ENCODE peak calls at places on chromosomes 1 and 21, in ten cellular contexts. One of them, this sample, is unnamed.

GRCh38 chr1:226411619-226412018 is 3.7 kb upstream of the PARP1 start:
- DNase-seq in uterus: no peak
- DNase-seq in endothelial cell of umbilical vein: no peak
- DNase-seq in IMR-90: no peak
- DNase-seq in mucosa of descending colon: no peak
- DNase-seq in mammary epithelial cell: no peak
- DNase-seq in foreskin fibroblast: no peak
- DNase-seq in tibial artery: peak
- DNase-seq in OCI-LY7: no peak
- DNase-seq in lung: no peak
- DNase-seq in this sample: no peak

GRCh38 chr1:154866995-154867795 is 2.9 kb downstream of the KCNN3 start:
- DNase-seq in mucosa of descending colon: no peak
- DNase-seq in tibial artery: no peak
- DNase-seq in lung: no peak
- DNase-seq in foreskin fibroblast: peak
- DNase-seq in uterus: peak
- DNase-seq in endothelial cell of umbilical vein: peak
- DNase-seq in mammary epithelial cell: no peak
- DNase-seq in IMR-90: peak
- DNase-seq in OCI-LY7: peak
- DNase-seq in this sample: peak

GRCh38 chr1:109472779-109473178 is 6.4 kb downstream of the SYPL2 start:
- DNase-seq in foreskin fibroblast: no peak
- DNase-seq in uterus: no peak
- DNase-seq in mammary epithelial cell: no peak
- DNase-seq in OCI-LY7: no peak
- DNase-seq in IMR-90: no peak
- DNase-seq in tibial artery: no peak
- DNase-seq in mucosa of descending colon: no peak
- DNase-seq in lung: no peak
- DNase-seq in endothelial cell of umbilical vein: no peak
- DNase-seq in this sample: no peak

GRCh38 chr21:14842641-14843040 is 222.2 kb downstream of the NRIP1 start:
- DNase-seq in endothelial cell of umbilical vein: no peak
- DNase-seq in tibial artery: no peak
- DNase-seq in lung: no peak
- DNase-seq in uterus: no peak
- DNase-seq in mammary epithelial cell: no peak
- DNase-seq in IMR-90: no peak
- DNase-seq in foreskin fibroblast: no peak
- DNase-seq in mucosa of descending colon: no peak
- DNase-seq in OCI-LY7: no peak
- DNase-seq in this sample: no peak

GRCh38 chr1:147612366-147612765 is 58.0 kb downstream of the ACP6 start:
- DNase-seq in OCI-LY7: no peak
- DNase-seq in foreskin fibroblast: no peak
- DNase-seq in IMR-90: no peak
- DNase-seq in mammary epithelial cell: no peak
- DNase-seq in uterus: no peak
- DNase-seq in tibial artery: no peak
- DNase-seq in mucosa of descending colon: no peak
- DNase-seq in lung: no peak
- DNase-seq in endothelial cell of umbilical vein: no peak
- DNase-seq in this sample: no peak

GRCh38 chr1:212166296-212167039 is 118.7 kb upstream of the PPP2R5A start:
- DNase-seq in mammary epithelial cell: no peak
- DNase-seq in lung: no peak
- DNase-seq in foreskin fibroblast: no peak
- DNase-seq in OCI-LY7: no peak
- DNase-seq in tibial artery: no peak
- DNase-seq in mucosa of descending colon: no peak
- DNase-seq in endothelial cell of umbilical vein: peak
- DNase-seq in uterus: no peak
- DNase-seq in IMR-90: no peak
- DNase-seq in this sample: no peak

GRCh38 chr1:115764541-115764940 is 4.0 kb downstream of the CASQ2 start:
- DNase-seq in uterus: no peak
- DNase-seq in mammary epithelial cell: peak
- DNase-seq in tibial artery: no peak
- DNase-seq in IMR-90: peak
- DNase-seq in foreskin fibroblast: peak
- DNase-seq in OCI-LY7: no peak
- DNase-seq in mucosa of descending colon: peak
- DNase-seq in endothelial cell of umbilical vein: peak
- DNase-seq in lung: no peak
- DNase-seq in this sample: peak

GRCh38 chr1:65423884-65424655 is 3.6 kb downstream of the LEPR start:
- DNase-seq in endothelial cell of umbilical vein: peak
- DNase-seq in uterus: no peak
- DNase-seq in foreskin fibroblast: peak
- DNase-seq in OCI-LY7: no peak
- DNase-seq in mucosa of descending colon: no peak
- DNase-seq in lung: no peak
- DNase-seq in mammary epithelial cell: peak
- DNase-seq in tibial artery: no peak
- DNase-seq in IMR-90: peak
- DNase-seq in this sample: peak

GRCh38 chr1:159941867-159942560 is 3.4 kb downstream of the IGSF9 start:
- DNase-seq in IMR-90: no peak
- DNase-seq in mammary epithelial cell: no peak
- DNase-seq in mucosa of descending colon: no peak
- DNase-seq in uterus: no peak
- DNase-seq in endothelial cell of umbilical vein: no peak
- DNase-seq in lung: no peak
- DNase-seq in OCI-LY7: no peak
- DNase-seq in foreskin fibroblast: no peak
- DNase-seq in tibial artery: peak
- DNase-seq in this sample: no peak
- H3K4me3 ChIP-seq in IMR-90: no peak
- H3K4me3 ChIP-seq in mammary epithelial cell: no peak
- H3K4me3 ChIP-seq in mucosa of descending colon: no peak
- H3K4me3 ChIP-seq in uterus: no peak
- H3K4me3 ChIP-seq in endothelial cell of umbilical vein: no peak
- H3K4me3 ChIP-seq in lung: no peak
- H3K4me3 ChIP-seq in OCI-LY7: no peak
- H3K4me3 ChIP-seq in foreskin fibroblast: no peak
- H3K4me3 ChIP-seq in tibial artery: no peak
- H3K4me3 ChIP-seq in this sample: peak

GRCh38 chr1:31371560-31371959 is 1.3 kb downstream of the FABP3 start:
- DNase-seq in mucosa of descending colon: no peak
- DNase-seq in OCI-LY7: no peak
- DNase-seq in endothelial cell of umbilical vein: no peak
- DNase-seq in uterus: no peak
- DNase-seq in mammary epithelial cell: no peak
- DNase-seq in tibial artery: no peak
- DNase-seq in IMR-90: no peak
- DNase-seq in foreskin fibroblast: no peak
- DNase-seq in lung: no peak
- DNase-seq in this sample: no peak

GRCh38 chr1:31373897-31374486 is 1.1 kb upstream of the FABP3 start:
- DNase-seq in foreskin fibroblast: no peak
- DNase-seq in endothelial cell of umbilical vein: no peak
- DNase-seq in OCI-LY7: no peak
- DNase-seq in mucosa of descending colon: no peak
- DNase-seq in uterus: no peak
- DNase-seq in tibial artery: no peak
- DNase-seq in lung: no peak
- DNase-seq in IMR-90: no peak
- DNase-seq in mammary epithelial cell: no peak
- DNase-seq in this sample: no peak

GRCh38 chr1:31372051-31372450 is 825 bp downstream of the FABP3 start:
- DNase-seq in lung: no peak
- DNase-seq in uterus: no peak
- DNase-seq in endothelial cell of umbilical vein: no peak
- DNase-seq in mucosa of descending colon: no peak
- DNase-seq in mammary epithelial cell: no peak
- DNase-seq in tibial artery: no peak
- DNase-seq in foreskin fibroblast: no peak
- DNase-seq in IMR-90: no peak
- DNase-seq in OCI-LY7: no peak
- DNase-seq in this sample: no peak

GRCh38 chr1:31374511-31375196 is 1.8 kb upstream of the FABP3 start:
- DNase-seq in mucosa of descending colon: no peak
- DNase-seq in OCI-LY7: no peak
- DNase-seq in uterus: peak
- DNase-seq in lung: peak
- DNase-seq in foreskin fibroblast: peak
- DNase-seq in tibial artery: peak
- DNase-seq in mammary epithelial cell: no peak
- DNase-seq in endothelial cell of umbilical vein: no peak
- DNase-seq in IMR-90: peak
- DNase-seq in this sample: no peak

DNA sequence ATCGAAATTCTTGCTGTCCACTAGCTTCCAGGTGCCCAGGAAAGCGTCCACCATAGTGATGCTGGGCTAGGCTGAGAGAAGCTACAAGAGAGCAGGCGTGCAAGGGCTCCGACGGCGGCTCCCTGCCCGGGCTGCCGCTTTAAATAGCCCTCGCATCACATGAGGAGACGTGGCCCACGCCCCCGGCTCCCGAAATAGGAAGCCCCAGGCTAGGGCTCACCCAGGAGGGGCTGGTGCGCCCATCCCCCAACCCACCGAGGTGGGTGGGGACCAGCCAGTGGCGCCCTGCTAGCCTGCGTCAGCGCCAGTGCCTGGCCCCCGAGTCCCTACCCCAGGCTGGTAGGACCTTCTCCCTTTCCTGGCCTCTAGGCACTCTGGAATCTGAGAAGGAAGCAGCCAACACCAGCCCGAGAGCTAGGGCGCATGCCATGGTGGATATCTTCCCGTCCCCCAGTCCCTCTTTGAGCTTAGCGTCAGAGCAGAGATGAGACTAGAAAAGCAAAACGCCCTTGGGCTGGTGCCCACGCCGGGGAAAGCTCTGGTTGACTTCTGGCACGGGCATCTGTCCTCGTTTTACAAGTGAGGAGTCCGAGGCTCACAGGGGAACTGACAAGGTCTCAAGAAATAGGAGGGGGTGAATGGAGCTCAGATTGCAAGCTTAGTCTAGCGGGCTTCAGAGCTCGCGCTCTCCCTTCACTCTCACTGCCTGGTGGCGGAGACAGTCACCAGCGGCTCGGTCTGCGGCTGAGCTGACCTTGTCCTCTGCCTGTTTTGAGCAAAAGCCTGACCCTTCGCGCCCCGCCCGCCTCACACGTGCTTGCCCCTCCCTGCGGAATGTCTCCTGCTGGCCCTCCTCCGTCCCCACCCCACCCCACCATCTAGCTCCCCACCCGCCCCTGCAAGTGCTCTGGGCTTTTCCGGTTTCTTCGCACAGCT is at the start of gene FABP3:
- DNase-seq in uterus: peak
- DNase-seq in IMR-90: peak
- DNase-seq in OCI-LY7: no peak
- DNase-seq in tibial artery: peak
- DNase-seq in mucosa of descending colon: peak
- DNase-seq in mammary epithelial cell: no peak
- DNase-seq in foreskin fibroblast: peak
- DNase-seq in lung: peak
- DNase-seq in endothelial cell of umbilical vein: peak
- DNase-seq in this sample: peak
- TF ChIP-seq CTCF in uterus: no peak
- TF ChIP-seq CTCF in IMR-90: no peak
- TF ChIP-seq CTCF in OCI-LY7: no peak
- TF ChIP-seq CTCF in tibial artery: no peak
- TF ChIP-seq CTCF in mucosa of descending colon: no peak
- TF ChIP-seq CTCF in mammary epithelial cell: no peak
- TF ChIP-seq CTCF in foreskin fibroblast: no peak
- TF ChIP-seq CTCF in lung: no peak
- TF ChIP-seq CTCF in endothelial cell of umbilical vein: no peak
- TF ChIP-seq CTCF in this sample: no peak

DNA sequence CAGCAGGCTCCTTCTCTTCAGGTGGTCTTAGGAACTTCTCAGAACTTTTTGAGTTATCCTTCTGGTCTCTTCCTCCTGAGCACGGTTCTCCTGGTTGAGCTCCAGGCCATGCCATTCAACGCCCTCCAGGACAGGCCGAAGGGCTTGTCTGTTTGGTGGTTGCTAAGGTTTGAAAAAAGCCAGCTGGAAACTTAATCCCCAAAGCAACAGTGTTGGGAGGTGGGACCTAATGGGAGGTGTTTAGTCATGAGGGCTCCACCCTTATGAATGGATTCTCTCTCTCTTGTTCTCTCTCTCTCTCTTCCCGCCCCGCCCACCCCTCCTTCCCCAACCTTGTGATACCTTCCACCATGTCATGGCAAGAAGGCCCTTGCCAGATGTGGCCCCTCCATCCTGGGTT is 856 bp downstream of the KCNE1 start:
- DNase-seq in OCI-LY7: no peak
- DNase-seq in tibial artery: no peak
- DNase-seq in foreskin fibroblast: peak
- DNase-seq in IMR-90: no peak
- DNase-seq in endothelial cell of umbilical vein: no peak
- DNase-seq in lung: no peak
- DNase-seq in mammary epithelial cell: peak
- DNase-seq in uterus: no peak
- DNase-seq in mucosa of descending colon: no peak
- DNase-seq in this sample: peak
- H3K4me3 ChIP-seq in OCI-LY7: no peak
- H3K4me3 ChIP-seq in tibial artery: no peak
- H3K4me3 ChIP-seq in foreskin fibroblast: no peak
- H3K4me3 ChIP-seq in IMR-90: no peak
- H3K4me3 ChIP-seq in endothelial cell of umbilical vein: no peak
- H3K4me3 ChIP-seq in lung: peak
- H3K4me3 ChIP-seq in mammary epithelial cell: no peak
- H3K4me3 ChIP-seq in uterus: no peak
- H3K4me3 ChIP-seq in mucosa of descending colon: no peak
- H3K4me3 ChIP-seq in this sample: no peak

DNA sequence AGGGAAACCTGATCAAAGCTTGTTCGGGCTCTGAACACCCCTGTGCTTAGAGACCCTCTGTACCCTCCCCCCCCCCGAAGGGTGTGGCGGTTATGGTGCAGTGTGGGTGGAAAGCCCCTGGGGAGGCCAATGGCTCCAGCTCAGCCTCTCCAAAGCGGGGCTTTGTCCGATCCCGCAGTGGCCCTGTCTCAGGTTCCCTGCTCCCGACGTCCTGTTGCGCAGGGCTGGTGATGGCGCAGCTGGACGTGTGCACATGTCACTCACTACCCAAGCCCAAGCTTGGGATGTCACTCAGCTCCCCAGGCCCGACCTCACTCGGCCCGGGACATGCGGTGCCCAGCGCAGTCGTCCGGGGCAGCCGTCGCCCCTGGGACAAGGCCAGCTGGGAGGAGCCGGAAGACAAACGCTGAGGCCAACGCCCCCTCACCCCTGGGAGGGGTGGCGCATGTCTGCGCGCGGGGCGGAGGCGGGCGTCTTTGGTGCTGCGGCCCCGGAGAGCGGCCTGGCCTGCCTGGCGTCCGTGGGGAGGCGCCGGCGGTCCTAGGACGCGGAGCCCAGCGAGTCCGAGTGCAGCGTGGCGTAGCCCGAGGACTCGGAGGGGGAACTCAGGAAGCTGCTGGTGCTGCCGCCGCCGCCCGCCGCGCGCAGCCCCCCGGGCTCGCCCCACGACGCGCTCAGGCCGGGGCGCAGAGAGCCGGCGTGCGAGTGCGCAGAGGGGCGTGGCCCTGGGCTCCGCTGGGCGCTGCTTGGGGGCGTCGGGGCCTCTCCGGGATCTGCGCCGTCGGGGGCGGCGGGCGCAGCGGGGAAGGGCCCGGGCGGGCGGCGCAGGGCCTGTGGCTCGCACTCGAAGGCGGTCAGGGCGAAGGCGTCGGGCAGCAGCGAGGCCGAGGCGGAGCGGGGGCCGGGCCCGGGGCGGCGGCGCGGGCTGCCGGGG is 5.1 kb downstream of the HES3 start:
- DNase-seq in mucosa of descending colon: peak
- DNase-seq in OCI-LY7: no peak
- DNase-seq in tibial artery: no peak
- DNase-seq in mammary epithelial cell: no peak
- DNase-seq in endothelial cell of umbilical vein: no peak
- DNase-seq in lung: no peak
- DNase-seq in foreskin fibroblast: peak
- DNase-seq in IMR-90: no peak
- DNase-seq in uterus: no peak
- DNase-seq in this sample: no peak
- TF ChIP-seq CTCF in mucosa of descending colon: no peak
- TF ChIP-seq CTCF in OCI-LY7: no peak
- TF ChIP-seq CTCF in tibial artery: no peak
- TF ChIP-seq CTCF in mammary epithelial cell: no peak
- TF ChIP-seq CTCF in endothelial cell of umbilical vein: no peak
- TF ChIP-seq CTCF in lung: no peak
- TF ChIP-seq CTCF in foreskin fibroblast: no peak
- TF ChIP-seq CTCF in IMR-90: no peak
- TF ChIP-seq CTCF in uterus: no peak
- TF ChIP-seq CTCF in this sample: no peak

This sample was measured in epithelial cell of esophagus.